ENCODE peak calls at places on chromosomes 13 and 19, in seven cellular contexts. D, H, N, B, X, G and E are unnamed samples.

GRCh38 chr13:75705395-75705794 is 69.3 kb downstream of the LMO7 start:
- DNase-seq in D (no peak), H (no peak), N (no peak), B (peak; percentile 53), X (no peak), G (no peak), E (no peak)

GRCh38 chr19:2014731-2015610 is 543 bp downstream of the BTBD2 start:
- DNase-seq in D (no peak), H (peak; percentile 72), N (no peak), B (no peak), X (peak; percentile 50), G (no peak), E (no peak)

GRCh38 chr19:54207908-54208783 is 7.5 kb downstream of the RPS9 start:
- DNase-seq in D (no peak), H (no peak), N (peak; percentile 66), B (peak; percentile 80), X (no peak), G (peak; percentile 41), E (peak; percentile 75)

GRCh38 chr13:83621765-83622421 is 260.4 kb downstream of the SLITRK1 start:
- DNase-seq in D (no peak), H (no peak), N (no peak), B (no peak), X (no peak), G (no peak), E (no peak)

GRCh38 chr13:30186644-30187431 is 120.5 kb downstream of the KATNAL1 start:
- DNase-seq in D (no peak), H (no peak), N (no peak), B (no peak), X (no peak), G (no peak), E (no peak)

GRCh38 chr13:66036024-66036614 is 1194.0 kb downstream of the PCDH9 start:
- DNase-seq in D (no peak), H (no peak), N (no peak), B (no peak), X (no peak), G (no peak), E (no peak)

GRCh38 chr13:90696656-90697055 is 650.8 kb upstream of the MIR17HG start:
- DNase-seq in D (no peak), H (no peak), N (no peak), B (no peak), X (no peak), G (no peak), E (no peak)

GRCh38 chr19:23996549-23996948 is 81.9 kb downstream of the ZNF726 start:
- DNase-seq in D (no peak), H (peak; percentile 17), N (no peak), B (no peak), X (no peak), G (no peak), E (no peak)

GRCh38 chr13:49443327-49443688 is 556 bp downstream of the CAB39L start:
- DNase-seq in D (no peak), H (peak; percentile 31), N (no peak), B (no peak), X (no peak), G (no peak), E (no peak)

GRCh38 chr19:17281391-17282304 is at the start of gene ANKLE1:
- DNase-seq in D (no peak), H (peak; percentile 74), N (no peak), B (no peak), X (peak; percentile 52), G (no peak), E (no peak)

GRCh38 chr13:35771898-35772297 is 295.4 kb upstream of the MAB21L1 start:
- DNase-seq in D (no peak), H (peak; percentile 60), N (no peak), B (peak; percentile 95), X (peak; percentile 41), G (no peak), E (no peak)

GRCh38 chr19:48390188-48391099 is 907 bp downstream of the KDELR1 start:
- DNase-seq in D (peak; percentile 51), H (peak; percentile 78), N (peak; percentile 64), B (no peak), X (peak; percentile 82), G (peak; percentile 14), E (peak; percentile 21)

GRCh38 chr13:46901721-46902120 is 4.9 kb upstream of the HTR2A start:
- DNase-seq in D (no peak), H (no peak), N (no peak), B (no peak), X (no peak), G (no peak), E (no peak)

GRCh38 chr13:110559429-110559943 is 2.0 kb downstream of the RAB20 start:
- DNase-seq in D (no peak), H (peak; percentile 82), N (peak; percentile 82), B (no peak), X (no peak), G (peak; percentile 28), E (no peak)

GRCh38 chr13:110593430-110594130 is 21.8 kb upstream of the NAXD start:
- DNase-seq in D (no peak), H (peak; percentile 70), N (no peak), B (peak; percentile 19), X (no peak), G (no peak), E (peak; percentile 28)

GRCh38 chr13:29801737-29802305 is 48.6 kb downstream of the UBL3 start:
- DNase-seq in D (no peak), H (no peak), N (no peak), B (no peak), X (no peak), G (no peak), E (no peak)

GRCh38 chr19:45779231-45780145 is 2.8 kb downstream of the DMPK start:
- DNase-seq in D (peak; percentile 70), H (peak; percentile 41), N (peak; percentile 93), B (no peak), X (peak; percentile 93), G (no peak), E (peak; percentile 88)

GRCh38 chr13:101785858-101786257 is 333.4 kb downstream of the ITGBL1 start:
- DNase-seq in D (no peak), H (peak; percentile 4), N (no peak), B (peak; percentile 14), X (no peak), G (no peak), E (no peak)